ENCODE peak calls at places on chromosomes 4 and X, in ten cellular contexts. I is OCI-LY7, N is testis, R is fibroblast of mammary gland, Y is IMR-90, L is cardiac muscle cell, T is bronchial epithelial cell, V is fibroblast of lung, X is WERI-Rb-1, B is GM13976. D is an unnamed sample.

GRCh38 chrX:37787353-37787869 is 7.6 kb downstream of the CYBB start:
- DNase-seq in I (peak), N (no peak), R (no peak), Y (no peak), L (no peak), T (no peak), V (no peak), X (no peak), B (no peak), D (no peak)

GRCh38 chrX:17183566-17183965 is 191.4 kb upstream of the NHS start:
- DNase-seq in I (no peak), N (no peak), R (no peak), Y (no peak), L (no peak), T (no peak), V (no peak), X (no peak), B (no peak), D (no peak)

GRCh38 chr4:31370866-31371465 is 650.8 kb downstream of the PCDH7 start:
- DNase-seq in I (peak), N (peak), R (peak), Y (peak), L (peak), T (peak), V (peak), X (peak), B (peak), D (peak)

GRCh38 chr4:188417181-188417580 is 277.9 kb downstream of the TRIML1 start:
- DNase-seq in I (no peak), N (no peak), R (no peak), Y (peak), L (peak), T (peak), V (no peak), X (no peak), B (no peak), D (no peak)

GRCh38 chr4:19993222-19993621 is 258.5 kb upstream of the SLIT2 start:
- DNase-seq in I (no peak), N (no peak), R (peak), Y (no peak), L (no peak), T (no peak), V (no peak), X (no peak), B (no peak), D (no peak)

GRCh38 chr4:128570380-128570779 is 239.1 kb upstream of the JADE1 start:
- DNase-seq in I (no peak), N (peak), R (peak), Y (peak), L (no peak), T (peak), V (no peak), X (no peak), B (no peak), D (no peak)

GRCh38 chrX:132622130-132622529 is 133.3 kb upstream of the MBNL3 start:
- DNase-seq in I (no peak), N (no peak), R (peak), Y (peak), L (no peak), T (peak), V (peak), X (no peak), B (no peak), D (no peak)

GRCh38 chrX:261167-261857 is 19.9 kb upstream of the PLCXD1 start:
- DNase-seq in I (no peak), N (no peak), R (peak), Y (peak), L (no peak), T (peak), V (peak), X (peak), B (no peak), D (no peak)

GRCh38 chr4:147334478-147334877 is 146.4 kb upstream of the EDNRA start:
- DNase-seq in I (no peak), N (no peak), R (peak), Y (peak), L (no peak), T (peak), V (peak), X (no peak), B (no peak), D (no peak)

GRCh38 chr4:164748375-164748774 is 5.6 kb upstream of the SMIM31 start:
- DNase-seq in I (peak), N (no peak), R (peak), Y (peak), L (peak), T (peak), V (peak), X (no peak), B (peak), D (no peak)

GRCh38 chr4:122783301-122784215 is 43.1 kb upstream of the FGF2 start:
- DNase-seq in I (no peak), N (peak), R (peak), Y (peak), L (peak), T (peak), V (peak), X (no peak), B (no peak), D (peak)

GRCh38 chr4:14070289-14070880 is 442.9 kb upstream of the BOD1L1 start:
- DNase-seq in I (no peak), N (peak), R (no peak), Y (no peak), L (no peak), T (no peak), V (no peak), X (no peak), B (no peak), D (no peak)

GRCh38 chr4:142883433-142883832 is 37.3 kb upstream of the INPP4B start:
- DNase-seq in I (peak), N (no peak), R (peak), Y (peak), L (peak), T (peak), V (peak), X (peak), B (no peak), D (peak)

GRCh38 chr4:172352351-172352750 is 539.1 kb downstream of the GALNTL6 start:
- DNase-seq in I (no peak), N (no peak), R (no peak), Y (no peak), L (no peak), T (no peak), V (no peak), X (no peak), B (no peak), D (no peak)

GRCh38 chrX:7133036-7133412 is 14.5 kb upstream of the STS start:
- DNase-seq in I (no peak), N (no peak), R (peak), Y (peak), L (peak), T (no peak), V (peak), X (no peak), B (no peak), D (no peak)

GRCh38 chrX:129980043-129980442 is 2.4 kb upstream of the BCORL1 start:
- DNase-seq in I (no peak), N (peak), R (no peak), Y (no peak), L (peak), T (no peak), V (no peak), X (peak), B (peak), D (no peak)

GRCh38 chr4:93139118-93139517 is 689.4 kb upstream of the ATOH1 start:
- DNase-seq in I (no peak), N (no peak), R (no peak), Y (no peak), L (no peak), T (no peak), V (no peak), X (no peak), B (no peak), D (no peak)

GRCh38 chr4:147355849-147356248 is 125.0 kb upstream of the EDNRA start:
- DNase-seq in I (no peak), N (no peak), R (peak), Y (peak), L (no peak), T (peak), V (peak), X (no peak), B (no peak), D (no peak)

GRCh38 chrX:39577976-39578962 is 519.5 kb downstream of the BCOR start:
- DNase-seq in I (peak), N (no peak), R (no peak), Y (no peak), L (no peak), T (no peak), V (peak), X (no peak), B (peak), D (no peak)

GRCh38 chr4:158461336-158461735 is 60.3 kb upstream of the RXFP1 start:
- DNase-seq in I (no peak), N (no peak), R (peak), Y (peak), L (no peak), T (peak), V (peak), X (no peak), B (no peak), D (no peak)

GRCh38 chr4:81136161-81136910 is 78.7 kb downstream of the PRKG2 start:
- DNase-seq in I (no peak), N (no peak), R (peak), Y (peak), L (no peak), T (no peak), V (peak), X (no peak), B (no peak), D (no peak)

GRCh38 chrX:41481264-41482109 is 34.3 kb downstream of the NYX start:
- DNase-seq in I (peak), N (no peak), R (peak), Y (no peak), L (no peak), T (peak), V (no peak), X (peak), B (peak), D (peak)

GRCh38 chrX:123803331-123803983 is 56.4 kb upstream of the XIAP start:
- DNase-seq in I (peak), N (no peak), R (peak), Y (peak), L (peak), T (peak), V (peak), X (no peak), B (peak), D (peak)

GRCh38 chr4:4942658-4943057 is 76.6 kb downstream of the CYTL1 start:
- DNase-seq in I (no peak), N (no peak), R (no peak), Y (no peak), L (no peak), T (no peak), V (no peak), X (no peak), B (no peak), D (no peak)

GRCh38 chr4:89737888-89738287 is 99.1 kb downstream of the SNCA start:
- DNase-seq in I (no peak), N (no peak), R (peak), Y (no peak), L (no peak), T (peak), V (peak), X (no peak), B (no peak), D (no peak)

GRCh38 chrX:29666361-29666760 is 549.0 kb upstream of the MAGEB2 start:
- DNase-seq in I (no peak), N (no peak), R (peak), Y (peak), L (no peak), T (no peak), V (peak), X (no peak), B (no peak), D (no peak)

GRCh38 chr4:16824278-16824806 is 74.1 kb downstream of the LDB2 start:
- DNase-seq in I (no peak), N (no peak), R (peak), Y (no peak), L (no peak), T (no peak), V (peak), X (no peak), B (no peak), D (no peak)

GRCh38 chr4:188660796-188661195 is 521.6 kb downstream of the TRIML1 start:
- DNase-seq in I (no peak), N (no peak), R (no peak), Y (no peak), L (no peak), T (no peak), V (no peak), X (no peak), B (no peak), D (no peak)

GRCh38 chr4:85094735-85095134 is 128.2 kb upstream of the WDFY3 start:
- DNase-seq in I (no peak), N (no peak), R (no peak), Y (no peak), L (no peak), T (no peak), V (no peak), X (no peak), B (no peak), D (no peak)
- TF ChIP-seq CTCF in I (no peak), N (no peak), R (no peak), Y (no peak), L (no peak), T (no peak), V (no peak), X (no peak), B (no peak), D (no peak)

DNA sequence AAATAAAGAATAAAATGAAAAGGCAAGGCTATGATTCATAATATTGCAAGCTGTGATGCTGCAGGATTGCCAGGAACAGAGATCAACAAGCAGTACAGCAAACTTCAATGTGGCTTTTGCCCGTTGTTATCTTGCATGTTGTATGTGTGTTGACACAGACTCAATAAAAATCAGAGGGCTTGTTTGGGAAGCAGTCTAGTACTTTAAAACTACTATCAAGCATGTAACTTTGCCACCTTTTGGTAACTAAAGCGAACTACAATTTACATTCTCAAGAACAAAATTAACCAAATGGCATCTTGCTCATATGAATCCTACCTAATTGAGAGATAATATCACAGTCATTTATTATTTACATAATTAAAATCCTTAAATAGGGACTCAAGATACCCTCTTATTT is 79.8 kb upstream of the GPM6A start:
- DNase-seq in I (peak), N (no peak), R (peak), Y (peak), L (peak), T (peak), V (peak), X (no peak), B (peak), D (no peak)
- TF ChIP-seq CTCF in I (peak), N (no peak), R (peak), Y (peak), L (peak), T (no peak), V (no peak), X (peak), B (peak), D (peak)

DNA sequence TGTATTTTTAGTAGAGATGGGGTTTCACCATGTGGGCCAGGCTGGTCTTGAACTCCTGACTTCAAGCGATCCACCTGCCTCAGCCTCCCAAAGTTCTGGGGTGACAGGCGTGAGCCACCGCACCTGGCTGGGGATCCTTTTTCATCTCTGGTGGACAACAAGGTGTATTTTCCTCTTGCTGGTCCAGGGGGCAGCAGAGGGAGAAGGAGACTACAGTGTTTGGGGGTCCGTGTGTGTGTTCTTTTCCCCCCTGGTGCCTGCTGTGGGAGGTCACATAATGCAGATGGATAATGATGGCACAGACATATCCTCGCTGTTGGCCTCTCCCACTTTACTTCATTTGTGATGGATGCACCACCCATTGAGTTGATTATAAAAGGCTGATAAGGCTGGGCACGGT is 39.0 kb upstream of the CD99 start:
- DNase-seq in I (peak), N (no peak), R (no peak), Y (no peak), L (no peak), T (no peak), V (no peak), X (no peak), B (no peak), D (no peak)
- TF ChIP-seq CTCF in I (peak), N (no peak), R (peak), Y (peak), L (peak), T (no peak), V (no peak), X (peak), B (no peak), D (peak)

DNA sequence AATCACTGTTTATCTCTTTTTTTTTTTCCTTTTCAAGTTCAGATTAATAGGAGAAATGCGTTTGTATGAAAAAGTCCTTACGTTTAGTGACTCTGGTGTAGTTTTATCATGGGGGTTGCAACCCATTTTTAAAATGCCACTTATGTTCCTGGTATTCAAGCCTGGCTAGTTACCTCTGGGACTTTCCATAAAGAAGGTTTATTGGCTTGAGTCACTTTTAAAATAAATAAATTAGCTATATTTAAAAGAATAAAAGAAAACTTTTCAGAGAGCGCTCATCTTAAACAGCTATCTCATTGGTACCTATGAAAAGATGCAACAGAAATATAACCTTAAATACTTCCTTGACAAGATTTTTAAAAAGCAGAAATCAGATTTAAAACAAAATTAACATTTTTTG is 275.0 kb upstream of the IL1RAPL1 start:
- DNase-seq in I (no peak), N (no peak), R (no peak), Y (no peak), L (no peak), T (no peak), V (no peak), X (no peak), B (no peak), D (no peak)
- TF ChIP-seq CTCF in I (no peak), N (no peak), R (no peak), Y (no peak), L (no peak), T (no peak), V (no peak), X (no peak), B (no peak), D (no peak)

GRCh38 chr4:2910409-2910808 is 52.8 kb downstream of the NOP14 start:
- DNase-seq in I (peak), N (no peak), R (no peak), Y (no peak), L (no peak), T (no peak), V (no peak), X (no peak), B (no peak), D (no peak)
- TF ChIP-seq CTCF in I (peak), N (no peak), R (no peak), Y (peak), L (peak), T (peak), V (no peak), X (peak), B (no peak), D (no peak)

GRCh38 chr4:80033581-80033980 is 39.4 kb downstream of the ANTXR2 start:
- DNase-seq in I (no peak), N (no peak), R (no peak), Y (no peak), L (no peak), T (no peak), V (no peak), X (no peak), B (no peak), D (no peak)
- TF ChIP-seq CTCF in I (no peak), N (peak), R (peak), Y (no peak), L (peak), T (no peak), V (no peak), X (no peak), B (no peak), D (no peak)

GRCh38 chr4:37682701-37683401 is 3.3 kb downstream of the RELL1 start:
- DNase-seq in I (peak), N (no peak), R (no peak), Y (no peak), L (no peak), T (no peak), V (no peak), X (no peak), B (peak), D (no peak)
- TF ChIP-seq CTCF in I (peak), N (no peak), R (no peak), Y (no peak), L (peak), T (peak), V (no peak), X (no peak), B (no peak), D (no peak)

GRCh38 chr4:102055805-102056204 is 265.3 kb downstream of the BANK1 start:
- DNase-seq in I (no peak), N (no peak), R (no peak), Y (no peak), L (no peak), T (no peak), V (no peak), X (no peak), B (no peak), D (no peak)
- TF ChIP-seq CTCF in I (peak), N (peak), R (no peak), Y (no peak), L (no peak), T (no peak), V (no peak), X (peak), B (no peak), D (peak)